ENCODE peak calls at places on chromosomes 2 and 18, in four cellular contexts. B, M, L and A are unnamed samples.

GRCh38 chr2:14673351-14673875 is 40.9 kb downstream of the LRATD1 start:
- DNase-seq in L (no peak), M (no peak), B (no peak), A (no peak)

GRCh38 chr2:88350641-88351601 is 101.6 kb downstream of the FOXI3 start:
- DNase-seq in B (peak; percentile 16), L (peak; percentile 27), M (peak; percentile 53), A (peak; percentile 13)

GRCh38 chr2:172370821-172371455 is 56.4 kb upstream of the ITGA6 start:
- DNase-seq in M (no peak), B (no peak), L (no peak), A (no peak)

GRCh38 chr2:16106619-16107018 is 166.3 kb downstream of the MYCN start:
- DNase-seq in B (no peak), L (no peak), M (no peak), A (no peak)

GRCh38 chr2:138180691-138181386 is 216.6 kb downstream of the HNMT start:
- DNase-seq in B (no peak), L (no peak), M (no peak), A (no peak)

GRCh38 chr2:240232961-240233890 is 92.8 kb upstream of the OTOS start:
- DNase-seq in B (peak; percentile 70), L (peak; percentile 89), M (peak; percentile 41), A (no peak)

GRCh38 chr2:188607501-188607900 is 315.8 kb downstream of the GULP1 start:
- DNase-seq in B (no peak), L (no peak), M (no peak), A (no peak)

GRCh38 chr2:145036421-145036901 is 516.5 kb upstream of the ZEB2 start:
- DNase-seq in L (no peak), B (peak; percentile 63), M (no peak), A (no peak)

GRCh38 chr2:153388246-153388645 is 90.3 kb downstream of the RPRM start:
- DNase-seq in M (no peak), L (no peak), B (no peak), A (no peak)

GRCh38 chr2:203492965-203493364 is 42.1 kb downstream of the RAPH1 start:
- DNase-seq in B (no peak), M (no peak), L (no peak), A (no peak)

GRCh38 chr2:215693269-215693998 is 257.6 kb upstream of the FN1 start:
- DNase-seq in L (no peak), M (no peak), B (peak; percentile 75), A (no peak)

GRCh38 chr2:68566362-68566761 is 77.0 kb upstream of the PROKR1 start:
- DNase-seq in B (no peak), L (no peak), M (no peak), A (no peak)

GRCh38 chr18:907880-908512 is 3.3 kb downstream of the ADCYAP1 start:
- DNase-seq in M (no peak), B (no peak), L (no peak), A (no peak)

GRCh38 chr2:121187351-121187921 is 97.6 kb downstream of the TFCP2L1 start:
- DNase-seq in L (no peak), B (no peak), M (no peak), A (no peak)

GRCh38 chr2:26563686-26564085 is 77.5 kb downstream of the CIB4 start:
- DNase-seq in B (no peak), L (no peak), M (no peak), A (no peak)

GRCh38 chr2:237488901-237489860 is 2.1 kb downstream of the MLPH start:
- DNase-seq in B (no peak), M (peak; percentile 90), L (no peak), A (no peak)

GRCh38 chr2:164369416-164369815 is 251.9 kb downstream of the GRB14 start:
- DNase-seq in L (no peak), B (peak; percentile 43), M (no peak), A (no peak)

GRCh38 chr2:28615691-28616090 is 119.8 kb downstream of the PLB1 start:
- DNase-seq in B (no peak), M (no peak), L (no peak), A (no peak)

GRCh38 chr18:58541137-58541788 is 87.6 kb downstream of the ALPK2 start:
- DNase-seq in B (peak; percentile 34), L (no peak), M (no peak), A (no peak)

GRCh38 chr18:69784840-69785239 is 162.8 kb downstream of the CD226 start:
- DNase-seq in M (no peak), L (no peak), B (no peak), A (no peak)

GRCh38 chr2:107556038-107556627 is 270.6 kb upstream of the RGPD4 start:
- DNase-seq in M (no peak), L (no peak), B (no peak), A (no peak)

GRCh38 chr2:5560981-5561380 is 131.2 kb upstream of the SOX11 start:
- DNase-seq in L (peak; percentile 22), M (no peak), B (peak; percentile 88), A (no peak)

GRCh38 chr2:30688956-30689401 is 118.3 kb downstream of the CAPN13 start:
- DNase-seq in M (no peak), B (no peak), L (no peak), A (no peak)

GRCh38 chr2:234136461-234136860 is 86.0 kb downstream of the SPP2 start:
- DNase-seq in L (no peak), B (no peak), M (no peak), A (no peak)

GRCh38 chr2:234135750-234136221 is 85.3 kb downstream of the SPP2 start:
- DNase-seq in L (peak; percentile 33), M (peak; percentile 69), B (peak; percentile 80), A (peak; percentile 54)

GRCh38 chr2:234139755-234140154 is 89.3 kb downstream of the SPP2 start:
- DNase-seq in B (no peak), M (no peak), L (no peak), A (no peak)

GRCh38 chr2:234138836-234139235 is 88.3 kb downstream of the SPP2 start:
- DNase-seq in M (no peak), L (no peak), B (no peak), A (no peak)

DNA sequence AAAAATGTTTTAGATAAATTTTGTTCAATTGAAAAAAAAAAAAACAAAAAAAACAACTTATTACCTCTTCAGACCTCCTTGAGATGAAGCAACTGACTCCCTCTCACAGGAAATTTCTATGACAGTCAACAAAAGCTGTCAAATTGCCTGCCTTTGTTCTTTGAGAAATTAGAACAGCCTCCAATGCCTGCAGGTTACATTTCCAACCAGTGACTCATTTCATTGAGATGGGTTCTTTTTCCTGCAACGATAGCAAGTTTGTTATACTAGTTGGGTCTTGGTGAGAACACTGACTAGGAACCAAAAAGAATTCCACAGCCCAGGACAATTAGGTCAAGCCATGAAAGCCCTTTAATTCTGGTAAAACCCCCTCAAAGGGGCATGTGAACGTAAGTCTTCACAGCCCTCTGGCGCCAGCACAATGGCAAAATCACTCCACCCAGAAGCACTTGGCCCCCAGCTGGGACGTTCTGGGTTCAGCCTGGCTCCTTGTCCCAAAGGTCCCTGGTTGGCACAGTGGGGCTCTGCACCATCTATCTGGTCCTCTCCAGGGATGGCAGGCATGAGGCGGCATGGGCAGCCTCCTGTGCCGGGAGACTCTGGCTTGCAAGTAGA is 87.0 kb downstream of the SPP2 start:
- DNase-seq in M (no peak), L (no peak), B (peak; percentile 40), A (no peak)
- H3K27ac ChIP-seq in M (no peak overlapping the region), L (no peak overlapping the region), B (no peak overlapping the region), A (no peak overlapping the region)

DNA sequence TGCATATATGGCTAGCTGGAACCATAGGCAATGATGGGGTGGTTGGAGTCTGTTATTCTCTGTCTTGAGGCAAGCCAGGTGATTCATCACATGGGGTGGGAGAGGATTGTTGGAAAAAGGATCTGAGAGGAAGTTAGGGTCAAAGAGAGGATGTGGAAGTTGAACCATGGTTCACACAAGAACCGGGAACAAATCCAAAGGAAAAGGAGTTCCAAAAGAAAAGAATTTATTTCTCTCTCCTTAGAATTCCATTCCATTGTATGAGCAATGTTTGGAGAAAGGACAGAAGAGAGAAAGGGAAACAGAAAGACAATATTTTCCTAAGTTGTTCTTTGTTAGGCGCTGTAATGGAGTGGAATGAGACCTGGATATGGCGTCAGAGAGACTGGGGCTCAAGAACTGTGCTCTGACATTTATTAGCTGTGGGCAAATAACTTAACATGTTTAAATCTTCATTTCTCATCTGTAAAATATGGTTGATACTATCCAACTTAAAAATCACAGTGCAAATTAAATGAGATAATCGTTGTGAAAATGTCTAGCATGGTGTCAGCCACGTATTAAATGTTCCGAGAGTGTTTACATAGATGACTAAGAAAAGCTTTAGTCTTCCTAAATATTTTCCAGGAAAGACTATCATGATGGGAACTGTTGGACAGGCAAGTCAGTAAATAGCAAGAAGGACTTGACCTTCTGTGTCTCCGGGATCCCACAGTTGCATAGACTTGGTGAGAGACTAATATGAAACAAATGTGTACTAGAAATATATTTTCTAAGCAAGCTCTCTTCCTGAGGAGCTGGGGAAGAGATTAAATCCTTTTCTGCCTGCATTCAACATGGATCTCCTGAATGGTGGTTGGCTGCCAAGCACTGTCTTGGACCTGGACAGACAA is 71.4 kb downstream of the TRIB2 start:
- DNase-seq in B (peak; percentile 64), M (no peak), L (no peak), A (no peak)
- H3K27ac ChIP-seq in B (peak overlapping the region; percentile 82), M (peak overlapping the region; percentile 60), L (peak overlapping the region; percentile 56), A (no peak overlapping the region)

GRCh38 chr2:61359058-61359457 is 111.8 kb downstream of the USP34 start:
- DNase-seq in L (no peak), B (no peak), M (no peak), A (no peak)

GRCh38 chr2:61357681-61358080 is 113.2 kb downstream of the USP34 start:
- DNase-seq in M (no peak), B (no peak), L (no peak), A (no peak)

GRCh38 chr2:61356261-61356957 is 114.5 kb downstream of the USP34 start:
- DNase-seq in B (no peak), M (no peak), L (no peak), A (no peak)

GRCh38 chr2:61354486-61355197 is 116.2 kb downstream of the USP34 start:
- DNase-seq in B (peak; percentile 7), M (no peak), L (no peak), A (no peak)

DNA sequence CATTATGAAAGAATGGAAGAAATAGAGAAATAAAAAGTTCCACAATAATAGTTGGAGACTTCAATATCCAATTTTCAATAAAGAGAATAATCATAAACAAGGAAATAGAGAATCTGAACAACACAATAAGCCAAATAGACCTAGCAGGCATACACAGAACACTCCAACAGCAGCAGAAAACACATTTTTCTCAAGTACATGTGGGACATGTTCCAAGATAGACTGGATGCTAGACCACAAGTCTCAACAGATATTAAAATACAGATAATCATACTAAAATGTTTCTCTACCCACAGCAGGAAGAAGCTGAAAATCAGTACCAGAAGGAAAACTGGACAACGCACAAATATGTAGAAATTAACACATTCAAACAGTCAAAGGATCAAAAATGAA is 113.9 kb downstream of the USP34 start:
- DNase-seq in L (no peak), B (peak; percentile 14), M (no peak), A (no peak)
- H3K27ac ChIP-seq in L (peak overlapping the region; percentile 5), B (no peak overlapping the region), M (no peak overlapping the region), A (no peak overlapping the region)

GRCh38 chr2:200353125-200353524 is 46.6 kb downstream of the SPATS2L start:
- DNase-seq in L (no peak), M (no peak), B (no peak), A (no peak)

GRCh38 chr2:200351815-200352214 is 45.3 kb downstream of the SPATS2L start:
- DNase-seq in B (no peak), L (no peak), M (no peak), A (no peak)

GRCh38 chr2:200354823-200355751 is 48.6 kb downstream of the SPATS2L start:
- DNase-seq in L (no peak), B (no peak), M (no peak), A (no peak)

GRCh38 chr2:200352631-200353030 is 46.1 kb downstream of the SPATS2L start:
- DNase-seq in L (no peak), M (peak; percentile 30), B (peak; percentile 74), A (no peak)

GRCh38 chr2:200353873-200354272 is 47.4 kb downstream of the SPATS2L start:
- DNase-seq in B (no peak), L (no peak), M (no peak), A (no peak)
- H3K27ac ChIP-seq in B (no peak overlapping the region), L (no peak overlapping the region), M (no peak overlapping the region), A (no peak overlapping the region)